ENCODE peak calls at places on chromosomes 13 and 19, in five cellular contexts. U, A, Q, B and Y are unnamed samples.

GRCh38 chr19:53942001-53942786 is 20.5 kb upstream of the CACNG8 start:
- DNase-seq in Q (no peak), A (no peak), U (peak), B (peak), Y (peak)

GRCh38 chr13:42680748-42681147 is 100.6 kb upstream of the FAM216B start:
- DNase-seq in Q (no peak), A (no peak), B (no peak), U (no peak), Y (no peak)

GRCh38 chr19:1264801-1265610 is 4.1 kb upstream of the CIRBP start:
- DNase-seq in Q (no peak), A (no peak), U (peak), B (peak), Y (peak)

GRCh38 chr13:113856716-113857065 is 7.2 kb downstream of the GAS6 start:
- DNase-seq in Q (no peak), U (no peak), B (no peak), A (no peak), Y (no peak)

GRCh38 chr13:106520205-106521004 is 15.1 kb downstream of the EFNB2 start:
- DNase-seq in A (no peak), Q (no peak), U (peak), B (no peak), Y (no peak)

GRCh38 chr19:16397791-16398529 is 73.3 kb downstream of the KLF2 start:
- DNase-seq in B (no peak), U (no peak), Q (no peak), A (no peak), Y (no peak)

GRCh38 chr19:30074741-30075460 is 132.9 kb downstream of the URI1 start:
- DNase-seq in Q (no peak), B (no peak), A (no peak), U (no peak), Y (peak)

GRCh38 chr19:4636151-4636717 is 3.1 kb upstream of the TNFAIP8L1 start:
- DNase-seq in A (peak), Q (peak), B (peak), U (peak), Y (peak)

GRCh38 chr19:14394167-14394566 is 12.9 kb downstream of the ADGRE5 start:
- DNase-seq in A (no peak), U (no peak), B (no peak), Q (no peak), Y (no peak)

GRCh38 chr13:106373304-106373988 is 162.0 kb downstream of the EFNB2 start:
- DNase-seq in U (no peak), B (no peak), Q (no peak), A (no peak), Y (peak)

GRCh38 chr13:93045836-93046235 is 180.8 kb upstream of the GPC6 start:
- DNase-seq in U (no peak), Q (no peak), A (no peak), B (no peak), Y (no peak)